ENCODE peak calls at places on chromosomes 2 and 18, in ten cellular contexts. One of them, this sample, is unnamed.

GRCh38 chr2:100852447-100852846 is 32.5 kb downstream of the NPAS2 start:
- DNase-seq in mucosa of descending colon: no peak
- DNase-seq in tibial nerve: no peak
- DNase-seq in IMR-90: no peak
- DNase-seq in fibroblast of lung: no peak
- DNase-seq in uterus: no peak
- DNase-seq in AG09309: no peak
- DNase-seq in right atrium auricular region: no peak
- DNase-seq in testis: no peak
- DNase-seq in adrenal gland: no peak
- DNase-seq in this sample: no peak

GRCh38 chr2:217142649-217143266 is 282.9 kb upstream of the TNP1 start:
- DNase-seq in mucosa of descending colon: no peak
- DNase-seq in tibial nerve: no peak
- DNase-seq in IMR-90: no peak
- DNase-seq in fibroblast of lung: no peak
- DNase-seq in uterus: no peak
- DNase-seq in AG09309: no peak
- DNase-seq in right atrium auricular region: no peak
- DNase-seq in testis: peak; percentile 24
- DNase-seq in adrenal gland: no peak
- DNase-seq in this sample: peak; percentile 12

GRCh38 chr18:58501497-58501896 is 127.4 kb downstream of the ALPK2 start:
- DNase-seq in mucosa of descending colon: no peak
- DNase-seq in tibial nerve: no peak
- DNase-seq in IMR-90: no peak
- DNase-seq in fibroblast of lung: no peak
- DNase-seq in uterus: no peak
- DNase-seq in AG09309: no peak
- DNase-seq in right atrium auricular region: no peak
- DNase-seq in testis: no peak
- DNase-seq in adrenal gland: no peak
- DNase-seq in this sample: no peak

GRCh38 chr2:98444436-98445166 is at the start of gene INPP4A:
- DNase-seq in mucosa of descending colon: peak; percentile 84
- DNase-seq in tibial nerve: no peak
- DNase-seq in IMR-90: peak; percentile 42
- DNase-seq in fibroblast of lung: peak; percentile 51
- DNase-seq in uterus: peak; percentile 74
- DNase-seq in AG09309: no peak
- DNase-seq in right atrium auricular region: no peak
- DNase-seq in testis: peak; percentile 84
- DNase-seq in adrenal gland: peak; percentile 77
- DNase-seq in this sample: peak; percentile 82

GRCh38 chr2:152682663-152683062 is 34.6 kb downstream of the PRPF40A start:
- DNase-seq in mucosa of descending colon: no peak
- DNase-seq in tibial nerve: no peak
- DNase-seq in IMR-90: no peak
- DNase-seq in fibroblast of lung: no peak
- DNase-seq in uterus: no peak
- DNase-seq in AG09309: no peak
- DNase-seq in right atrium auricular region: no peak
- DNase-seq in testis: no peak
- DNase-seq in adrenal gland: no peak
- DNase-seq in this sample: no peak

GRCh38 chr2:17627434-17627833 is 86.9 kb downstream of the VSNL1 start:
- DNase-seq in mucosa of descending colon: no peak
- DNase-seq in tibial nerve: no peak
- DNase-seq in IMR-90: no peak
- DNase-seq in fibroblast of lung: no peak
- DNase-seq in uterus: no peak
- DNase-seq in AG09309: no peak
- DNase-seq in right atrium auricular region: no peak
- DNase-seq in testis: no peak
- DNase-seq in adrenal gland: no peak
- DNase-seq in this sample: no peak

GRCh38 chr2:231687133-231687852 is 21.0 kb upstream of the PTMA start:
- DNase-seq in mucosa of descending colon: peak; percentile 73
- DNase-seq in tibial nerve: no peak
- DNase-seq in IMR-90: no peak
- DNase-seq in fibroblast of lung: peak; percentile 42
- DNase-seq in uterus: peak; percentile 58
- DNase-seq in AG09309: no peak
- DNase-seq in right atrium auricular region: no peak
- DNase-seq in testis: no peak
- DNase-seq in adrenal gland: peak; percentile 67
- DNase-seq in this sample: peak; percentile 71

GRCh38 chr2:234823877-234824376 is 127.9 kb upstream of the SH3BP4 start:
- DNase-seq in mucosa of descending colon: no peak
- DNase-seq in tibial nerve: peak; percentile 45
- DNase-seq in IMR-90: peak; percentile 98
- DNase-seq in fibroblast of lung: peak; percentile 99
- DNase-seq in uterus: peak; percentile 43
- DNase-seq in AG09309: peak; percentile 97
- DNase-seq in right atrium auricular region: peak; percentile 64
- DNase-seq in testis: no peak
- DNase-seq in adrenal gland: peak; percentile 76
- DNase-seq in this sample: no peak

GRCh38 chr2:180463608-180464007 is 456.5 kb upstream of the CWC22 start:
- DNase-seq in mucosa of descending colon: no peak
- DNase-seq in tibial nerve: no peak
- DNase-seq in IMR-90: no peak
- DNase-seq in fibroblast of lung: no peak
- DNase-seq in uterus: no peak
- DNase-seq in AG09309: no peak
- DNase-seq in right atrium auricular region: no peak
- DNase-seq in testis: no peak
- DNase-seq in adrenal gland: no peak
- DNase-seq in this sample: no peak

DNA sequence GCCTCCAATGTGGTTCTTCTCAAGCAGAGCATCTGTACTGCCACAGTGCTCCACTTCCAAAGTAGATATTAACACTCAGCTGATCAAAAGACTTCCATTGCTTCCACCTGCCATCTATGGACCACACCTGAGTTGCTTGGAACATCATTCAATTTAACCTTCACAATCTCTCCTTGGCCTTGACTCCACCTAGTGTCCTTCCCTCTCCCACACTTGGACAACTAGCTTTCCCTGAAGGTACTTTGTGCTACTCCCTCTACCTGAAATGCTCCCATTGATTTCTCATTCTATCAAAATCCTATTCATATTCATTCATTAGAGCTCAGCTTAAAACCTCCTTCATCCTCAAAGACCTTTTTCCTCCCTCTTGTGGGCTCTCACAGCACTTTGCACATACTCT is 48.7 kb downstream of the SOWAHC start:
- DNase-seq in mucosa of descending colon: no peak
- DNase-seq in tibial nerve: no peak
- DNase-seq in IMR-90: no peak
- DNase-seq in fibroblast of lung: no peak
- DNase-seq in uterus: no peak
- DNase-seq in AG09309: no peak
- DNase-seq in right atrium auricular region: no peak
- DNase-seq in testis: no peak
- DNase-seq in adrenal gland: no peak
- DNase-seq in this sample: peak; percentile 41
- TF ChIP-seq CTCF in mucosa of descending colon: no peak
- TF ChIP-seq CTCF in tibial nerve: no peak
- TF ChIP-seq CTCF in IMR-90: no peak
- TF ChIP-seq CTCF in fibroblast of lung: no peak
- TF ChIP-seq CTCF in uterus: no peak
- TF ChIP-seq CTCF in AG09309: peak; percentile 3
- TF ChIP-seq CTCF in right atrium auricular region: no peak
- TF ChIP-seq CTCF in testis: no peak
- TF ChIP-seq CTCF in adrenal gland: no peak
- TF ChIP-seq CTCF in this sample: peak; percentile 29

DNA sequence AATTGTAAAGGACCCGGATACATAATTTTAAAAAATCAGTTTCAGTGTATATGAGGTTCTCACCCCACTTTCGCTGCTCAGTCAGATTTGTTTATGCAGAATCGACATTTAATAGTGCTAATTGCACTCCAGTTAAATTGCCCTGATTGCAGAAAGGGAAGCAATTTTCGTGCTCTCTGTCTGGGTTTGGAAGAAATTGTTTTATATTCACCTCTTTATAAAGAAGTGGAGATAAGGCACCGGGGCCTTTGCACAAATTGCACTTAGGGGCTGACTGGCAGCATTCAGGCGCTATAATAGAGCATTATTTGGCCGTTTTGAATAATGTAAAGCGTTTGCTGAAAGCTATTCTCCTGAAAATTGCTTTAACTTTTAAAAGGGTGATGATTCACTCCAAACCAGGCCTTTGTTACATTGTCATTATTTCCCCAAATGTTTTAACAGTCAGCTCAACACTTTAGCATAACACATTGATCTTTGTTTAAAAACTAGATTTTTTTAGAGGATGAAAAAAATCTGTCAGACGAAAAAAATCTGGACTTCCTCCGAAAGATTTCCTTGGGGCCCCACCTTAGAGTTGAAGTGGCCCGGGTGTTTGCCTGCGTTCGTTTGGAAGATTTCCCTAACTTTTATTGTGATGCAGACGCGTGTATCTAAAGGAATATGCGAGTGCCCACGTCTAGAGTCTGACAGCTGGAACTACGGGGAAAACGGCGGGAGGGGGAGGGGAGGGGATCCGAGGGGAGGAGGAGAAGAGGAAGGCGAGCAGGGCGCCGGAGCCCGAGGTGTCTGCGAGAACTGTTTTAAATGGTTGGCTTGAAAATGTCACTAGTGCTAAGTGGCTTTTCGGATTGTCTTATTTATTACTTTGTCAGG is 2.8 kb upstream of the SP9 start:
- DNase-seq in mucosa of descending colon: no peak
- DNase-seq in tibial nerve: no peak
- DNase-seq in IMR-90: no peak
- DNase-seq in fibroblast of lung: no peak
- DNase-seq in uterus: no peak
- DNase-seq in AG09309: no peak
- DNase-seq in right atrium auricular region: no peak
- DNase-seq in testis: no peak
- DNase-seq in adrenal gland: no peak
- DNase-seq in this sample: no peak
- H3K4me3 ChIP-seq in mucosa of descending colon: no peak overlapping the region
- H3K4me3 ChIP-seq in tibial nerve: no peak overlapping the region
- H3K4me3 ChIP-seq in IMR-90: no peak overlapping the region
- H3K4me3 ChIP-seq in fibroblast of lung: no peak overlapping the region
- H3K4me3 ChIP-seq in uterus: no peak overlapping the region
- H3K4me3 ChIP-seq in AG09309: peak overlapping the region; percentile 35
- H3K4me3 ChIP-seq in right atrium auricular region: no peak overlapping the region
- H3K4me3 ChIP-seq in testis: no peak overlapping the region
- H3K4me3 ChIP-seq in adrenal gland: no peak overlapping the region
- H3K4me3 ChIP-seq in this sample: no peak overlapping the region

GRCh38 chr2:74130211-74130995 is 17.3 kb downstream of the BOLA3 start:
- DNase-seq in mucosa of descending colon: no peak
- DNase-seq in tibial nerve: no peak
- DNase-seq in IMR-90: no peak
- DNase-seq in fibroblast of lung: no peak
- DNase-seq in uterus: no peak
- DNase-seq in AG09309: no peak
- DNase-seq in right atrium auricular region: no peak
- DNase-seq in testis: no peak
- DNase-seq in adrenal gland: no peak
- DNase-seq in this sample: no peak

GRCh38 chr2:74128206-74128605 is 19.5 kb downstream of the BOLA3 start:
- DNase-seq in mucosa of descending colon: no peak
- DNase-seq in tibial nerve: no peak
- DNase-seq in IMR-90: peak; percentile 13
- DNase-seq in fibroblast of lung: peak; percentile 29
- DNase-seq in uterus: no peak
- DNase-seq in AG09309: no peak
- DNase-seq in right atrium auricular region: no peak
- DNase-seq in testis: no peak
- DNase-seq in adrenal gland: no peak
- DNase-seq in this sample: no peak

GRCh38 chr2:74137651-74138050 is 10.1 kb downstream of the BOLA3 start:
- DNase-seq in mucosa of descending colon: no peak
- DNase-seq in tibial nerve: no peak
- DNase-seq in IMR-90: no peak
- DNase-seq in fibroblast of lung: no peak
- DNase-seq in uterus: no peak
- DNase-seq in AG09309: no peak
- DNase-seq in right atrium auricular region: peak; percentile 50
- DNase-seq in testis: no peak
- DNase-seq in adrenal gland: no peak
- DNase-seq in this sample: no peak

GRCh38 chr2:74131901-74132300 is 15.8 kb downstream of the BOLA3 start:
- DNase-seq in mucosa of descending colon: no peak
- DNase-seq in tibial nerve: no peak
- DNase-seq in IMR-90: no peak
- DNase-seq in fibroblast of lung: no peak
- DNase-seq in uterus: no peak
- DNase-seq in AG09309: no peak
- DNase-seq in right atrium auricular region: no peak
- DNase-seq in testis: no peak
- DNase-seq in adrenal gland: no peak
- DNase-seq in this sample: no peak
- TF ChIP-seq CTCF in mucosa of descending colon: no peak
- TF ChIP-seq CTCF in tibial nerve: no peak
- TF ChIP-seq CTCF in IMR-90: no peak
- TF ChIP-seq CTCF in fibroblast of lung: no peak
- TF ChIP-seq CTCF in uterus: no peak
- TF ChIP-seq CTCF in AG09309: peak; percentile 1
- TF ChIP-seq CTCF in right atrium auricular region: no peak
- TF ChIP-seq CTCF in testis: no peak
- TF ChIP-seq CTCF in adrenal gland: no peak
- TF ChIP-seq CTCF in this sample: no peak

GRCh38 chr2:46569766-46570165 is 90.4 kb downstream of the TMEM247 start:
- DNase-seq in mucosa of descending colon: no peak
- DNase-seq in tibial nerve: no peak
- DNase-seq in IMR-90: no peak
- DNase-seq in fibroblast of lung: no peak
- DNase-seq in uterus: no peak
- DNase-seq in AG09309: no peak
- DNase-seq in right atrium auricular region: no peak
- DNase-seq in testis: no peak
- DNase-seq in adrenal gland: no peak
- DNase-seq in this sample: peak; percentile 60
- H3K4me3 ChIP-seq in mucosa of descending colon: no peak overlapping the region
- H3K4me3 ChIP-seq in tibial nerve: no peak overlapping the region
- H3K4me3 ChIP-seq in IMR-90: no peak overlapping the region
- H3K4me3 ChIP-seq in fibroblast of lung: no peak overlapping the region
- H3K4me3 ChIP-seq in uterus: no peak overlapping the region
- H3K4me3 ChIP-seq in AG09309: no peak overlapping the region
- H3K4me3 ChIP-seq in right atrium auricular region: no peak overlapping the region
- H3K4me3 ChIP-seq in testis: no peak overlapping the region
- H3K4me3 ChIP-seq in adrenal gland: no peak overlapping the region
- H3K4me3 ChIP-seq in this sample: peak overlapping the region; percentile 11

GRCh38 chr18:3447895-3448844 is 1.8 kb upstream of the TGIF1 start:
- DNase-seq in mucosa of descending colon: peak; percentile 97
- DNase-seq in tibial nerve: peak; percentile 84
- DNase-seq in IMR-90: peak; percentile 96
- DNase-seq in fibroblast of lung: peak; percentile 97
- DNase-seq in uterus: peak; percentile 93
- DNase-seq in AG09309: peak; percentile 90
- DNase-seq in right atrium auricular region: peak; percentile 96
- DNase-seq in testis: peak; percentile 95
- DNase-seq in adrenal gland: peak; percentile 97
- DNase-seq in this sample: peak; percentile 89
- TF ChIP-seq CTCF in mucosa of descending colon: no peak
- TF ChIP-seq CTCF in tibial nerve: no peak
- TF ChIP-seq CTCF in IMR-90: peak; percentile 24
- TF ChIP-seq CTCF in fibroblast of lung: peak; percentile 21
- TF ChIP-seq CTCF in uterus: no peak
- TF ChIP-seq CTCF in AG09309: peak; percentile 13
- TF ChIP-seq CTCF in right atrium auricular region: peak; percentile 18
- TF ChIP-seq CTCF in testis: peak; percentile 5
- TF ChIP-seq CTCF in adrenal gland: no peak
- TF ChIP-seq CTCF in this sample: no peak